ENCODE peak calls at places on chromosomes 6 and 20, in five cellular contexts. U, T, H, Z and R are unnamed samples.

GRCh38 chr20:37271421-37271768 is 9.8 kb upstream of the GHRH start:
- DNase-seq in Z (no peak), H (no peak), T (no peak), U (no peak), R (no peak)

GRCh38 chr6:156280131-156280530 is 497.0 kb upstream of the ARID1B start:
- DNase-seq in U (no peak), T (no peak), Z (no peak), H (peak; percentile 35), R (no peak)

GRCh38 chr6:111550953-111551352 is 54.7 kb downstream of the TRAF3IP2 start:
- DNase-seq in U (no peak), T (no peak), H (no peak), Z (no peak), R (no peak)

GRCh38 chr6:23591761-23592160 is 534.3 kb upstream of the NRSN1 start:
- DNase-seq in T (no peak), H (no peak), Z (no peak), U (no peak), R (no peak)

GRCh38 chr6:34115396-34116314 is 30.2 kb downstream of the GRM4 start:
- DNase-seq in Z (no peak), T (no peak), H (no peak), U (peak; percentile 13), R (peak; percentile 12)

GRCh38 chr6:105209950-105210706 is 30.3 kb upstream of the POPDC3 start:
- DNase-seq in U (no peak), H (no peak), T (no peak), Z (no peak), R (no peak)

GRCh38 chr6:73585566-73586415 is 65.0 kb upstream of the EEF1A1 start:
- DNase-seq in U (peak; percentile 67), Z (no peak), H (no peak), T (peak; percentile 75), R (peak; percentile 18)

GRCh38 chr6:11413728-11414127 is 123.8 kb upstream of the TMEM170B start:
- DNase-seq in U (no peak), Z (no peak), H (no peak), T (no peak), R (no peak)